ENCODE peak calls at places on chromosomes 2 and 18, in seven cellular contexts. E is fibroblast of lung, D is astrocyte of the cerebellum, H is brain microvascular endothelial cell, J is GM12865, R is esophagus squamous epithelium, O is prostate gland. S is an unnamed sample.

GRCh38 chr18:63848159-63848558 is 39.3 kb upstream of the SERPINB2 start:
- DNase-seq in E (peak; percentile 58), D (peak; percentile 45), H (peak; percentile 46), J (peak; percentile 67), R (no peak), O (peak; percentile 60), S (peak; percentile 13)

GRCh38 chr18:51194604-51195003 is 2.9 kb downstream of the MEX3C start:
- DNase-seq in E (peak; percentile 20), D (no peak), H (no peak), J (peak; percentile 33), R (no peak), O (no peak), S (no peak)

GRCh38 chr2:108491848-108492247 is 42.4 kb upstream of the LIMS1 start:
- DNase-seq in E (peak; percentile 9), D (no peak), H (no peak), J (no peak), R (no peak), O (no peak), S (no peak)

GRCh38 chr2:222052934-222053367 is 245.8 kb downstream of the PAX3 start:
- DNase-seq in E (no peak), D (no peak), H (no peak), J (peak; percentile 9), R (no peak), O (no peak), S (no peak)

GRCh38 chr2:176085120-176085788 is 1.5 kb upstream of the EVX2 start:
- DNase-seq in E (no peak), D (no peak), H (no peak), J (no peak), R (no peak), O (no peak), S (no peak)

GRCh38 chr2:241855245-241855887 is 3.3 kb downstream of the PDCD1 start:
- DNase-seq in E (no peak), D (no peak), H (no peak), J (no peak), R (no peak), O (no peak), S (no peak)

GRCh38 chr2:184920451-184920965 is 322.2 kb downstream of the ZNF804A start:
- DNase-seq in E (peak; percentile 63), D (no peak), H (peak; percentile 24), J (no peak), R (no peak), O (no peak), S (no peak)

GRCh38 chr2:120287183-120288015 is 34.7 kb downstream of the RALB start:
- DNase-seq in E (peak; percentile 91), D (peak; percentile 34), H (peak; percentile 80), J (peak; percentile 90), R (no peak), O (no peak), S (peak; percentile 90)

GRCh38 chr2:61910603-61911002 is 5.1 kb downstream of the COMMD1 start:
- DNase-seq in E (no peak), D (no peak), H (no peak), J (no peak), R (no peak), O (no peak), S (no peak)

GRCh38 chr2:140185076-140185475 is 1404.9 kb upstream of the NXPH2 start:
- DNase-seq in E (no peak), D (no peak), H (no peak), J (no peak), R (no peak), O (no peak), S (no peak)

GRCh38 chr18:57737661-57738060 is 65.5 kb downstream of the ATP8B1 start:
- DNase-seq in E (peak; percentile 99), D (peak; percentile 65), H (peak; percentile 97), J (no peak), R (peak; percentile 6), O (peak; percentile 57), S (peak; percentile 53)

GRCh38 chr2:18740428-18740827 is 151.1 kb upstream of the NT5C1B start:
- DNase-seq in E (peak; percentile 91), D (peak; percentile 70), H (peak; percentile 84), J (no peak), R (no peak), O (no peak), S (no peak)

GRCh38 chr2:197191177-197191947 is 119.2 kb downstream of the ANKRD44 start:
- DNase-seq in E (no peak), D (peak; percentile 27), H (no peak), J (peak; percentile 68), R (no peak), O (no peak), S (no peak)

GRCh38 chr2:212683346-212683745 is 144.7 kb upstream of the ERBB4 start:
- DNase-seq in E (peak; percentile 61), D (no peak), H (peak; percentile 20), J (no peak), R (no peak), O (no peak), S (no peak)

GRCh38 chr2:241939541-241939940 is 70.0 kb downstream of the RTP5 start:
- DNase-seq in E (no peak), D (no peak), H (no peak), J (no peak), R (no peak), O (no peak), S (no peak)

GRCh38 chr2:237041231-237041630 is 44.5 kb upstream of the COPS8 start:
- DNase-seq in E (no peak), D (no peak), H (no peak), J (no peak), R (no peak), O (no peak), S (no peak)

GRCh38 chr2:176385838-176386237 is 116.6 kb downstream of the MTX2 start:
- DNase-seq in E (no peak), D (no peak), H (no peak), J (no peak), R (no peak), O (no peak), S (no peak)

GRCh38 chr2:111168528-111168929 is 47.8 kb downstream of the BCL2L11 start:
- DNase-seq in E (peak; percentile 78), D (peak; percentile 37), H (peak; percentile 83), J (peak; percentile 82), R (no peak), O (no peak), S (no peak)

GRCh38 chr18:830315-830901 is 18.4 kb upstream of the YES1 start:
- DNase-seq in E (peak; percentile 84), D (no peak), H (peak; percentile 56), J (peak; percentile 37), R (no peak), O (no peak), S (no peak)

GRCh38 chr18:46554406-46554805 is 102.6 kb downstream of the LOXHD1 start:
- DNase-seq in E (no peak), D (no peak), H (no peak), J (no peak), R (no peak), O (no peak), S (no peak)

GRCh38 chr18:58789856-58790255 is 74.8 kb upstream of the ZNF532 start:
- DNase-seq in E (no peak), D (no peak), H (no peak), J (no peak), R (no peak), O (no peak), S (no peak)

GRCh38 chr2:54206596-54206995 is 49.4 kb downstream of the TSPYL6 start:
- DNase-seq in E (peak; percentile 29), D (peak; percentile 27), H (peak; percentile 40), J (peak; percentile 25), R (no peak), O (no peak), S (no peak)
- TF ChIP-seq CTCF in E (peak; percentile 53), D (peak; percentile 42), H (peak; percentile 51), J (peak; percentile 34), R (no peak), O (peak; percentile 49), S (peak; percentile 60)

DNA sequence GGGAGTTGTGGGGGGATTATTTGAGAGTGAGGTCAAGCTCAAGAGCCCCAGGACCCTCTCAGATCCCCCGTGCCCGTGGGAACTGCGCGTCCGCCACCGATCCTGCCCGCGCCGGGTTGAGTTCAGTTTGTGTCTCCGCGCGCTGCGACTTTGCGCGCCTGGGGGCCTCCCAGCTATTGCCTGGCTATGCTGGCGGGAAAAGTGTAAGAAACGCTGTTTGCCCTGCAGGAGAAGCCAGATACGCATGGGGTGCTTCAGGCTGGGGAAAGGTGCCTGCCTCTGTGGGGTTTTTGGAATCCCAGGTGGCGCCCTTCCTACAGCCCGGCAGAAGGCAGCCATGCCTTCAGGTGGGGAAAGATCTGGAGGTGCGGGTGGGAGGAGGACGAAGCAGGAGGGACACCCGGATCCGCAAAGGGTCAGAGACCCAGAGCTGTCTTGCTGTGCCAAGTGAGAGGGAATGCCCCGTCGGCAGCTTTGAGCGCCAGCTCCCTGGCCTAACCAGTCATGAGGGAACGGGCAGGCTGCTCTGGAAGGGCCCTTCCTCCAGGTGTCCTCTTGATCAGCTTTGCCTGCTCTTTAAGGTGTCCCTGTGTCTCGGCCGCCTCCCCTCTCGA is 22.5 kb downstream of the TEX44 start:
- DNase-seq in E (no peak), D (no peak), H (no peak), J (peak; percentile 64), R (no peak), O (no peak), S (no peak)
- H3K4me3 ChIP-seq in E (peak overlapping the region; percentile 28), D (peak overlapping the region; percentile 39), H (peak overlapping the region; percentile 51), J (peak overlapping the region; percentile 92), R (peak overlapping the region; percentile 51), O (peak overlapping the region; percentile 28), S (peak overlapping the region; percentile 53)

GRCh38 chr2:239329284-239329971 is 71.4 kb downstream of the HDAC4 start:
- DNase-seq in E (no peak), D (no peak), H (no peak), J (no peak), R (no peak), O (no peak), S (no peak)
- TF ChIP-seq CTCF in E (no peak), D (no peak), H (no peak), J (no peak), R (no peak), O (no peak), S (no peak)

DNA sequence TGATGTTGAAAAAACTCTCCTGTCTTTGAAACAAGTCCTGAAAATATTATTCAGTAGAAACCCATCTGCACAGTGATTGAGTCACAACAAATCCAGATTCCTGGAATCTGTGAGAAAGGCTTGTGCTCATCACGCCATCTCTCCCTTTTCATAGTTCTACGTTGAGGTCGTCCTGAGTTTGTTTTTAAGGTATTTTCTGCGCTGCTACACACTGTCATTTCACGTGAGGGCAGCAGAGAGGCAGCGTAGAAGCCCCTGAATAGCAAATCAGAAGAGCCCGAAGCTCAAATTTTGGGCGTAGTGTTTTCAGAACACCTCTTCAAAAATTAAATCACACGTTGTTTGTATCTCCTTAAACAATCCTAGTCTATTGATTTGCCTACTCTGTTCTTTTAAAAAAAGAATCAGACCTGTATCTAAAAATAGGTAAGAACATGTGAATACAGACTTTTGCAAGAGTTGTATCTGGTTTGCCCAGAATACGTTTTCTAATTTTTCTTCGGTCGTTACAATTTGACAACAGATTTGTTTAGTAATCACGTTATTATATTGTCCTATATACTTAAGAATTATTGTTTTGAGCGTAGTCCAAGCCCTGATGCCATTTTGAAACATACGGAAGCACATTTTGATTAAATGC is 61.6 kb upstream of the SLC38A11 start:
- DNase-seq in E (peak; percentile 60), D (peak; percentile 34), H (peak; percentile 74), J (peak; percentile 56), R (no peak), O (no peak), S (peak; percentile 41)
- H3K4me3 ChIP-seq in E (no peak overlapping the region), D (no peak overlapping the region), H (no peak overlapping the region), J (no peak overlapping the region), R (no peak overlapping the region), O (no peak overlapping the region), S (no peak overlapping the region)

GRCh38 chr2:172783091-172783898 is 47.6 kb downstream of the RAPGEF4 start:
- DNase-seq in E (peak; percentile 99), D (peak; percentile 98), H (peak; percentile 81), J (no peak), R (no peak), O (peak; percentile 20), S (peak; percentile 35)
- TF ChIP-seq CTCF in E (peak; percentile 34), D (peak; percentile 40), H (peak; percentile 54), J (no peak), R (no peak), O (no peak), S (peak; percentile 34)